ENCODE peak calls at places on chromosomes 5 and 9, in five cellular contexts. V is transverse colon; I is K562; W is AG04450; Z is CD8-positive, alpha-beta T cell. O is an unnamed sample.
A peak's percentile ranks its signal among the peaks of the same experiment; 100 is the strongest.

GRCh38 chr9:37992924-37993349 is 76.1 kb downstream of the SHB start:
- DNase-seq in I (peak; percentile 65), Z (no peak), W (no peak), V (no peak), O (no peak)

GRCh38 chr5:144122081-144122480 is 48.4 kb downstream of the YIPF5 start:
- DNase-seq in W (no peak), Z (no peak), V (no peak), I (no peak), O (no peak)

GRCh38 chr5:674630-675011 is 18.5 kb downstream of the TPPP start:
- DNase-seq in V (no peak), Z (no peak), I (no peak), W (no peak), O (no peak)

GRCh38 chr9:113343732-113344231 is 3.7 kb upstream of the WDR31 start:
- DNase-seq in V (peak; percentile 86), I (peak; percentile 90), Z (no peak), W (no peak), O (no peak)

GRCh38 chr9:16611969-16612368 is 258.5 kb downstream of the BNC2 start:
- DNase-seq in Z (no peak), W (no peak), V (no peak), I (no peak), O (peak; percentile 50)

GRCh38 chr5:160467555-160468418 is 46.1 kb downstream of the PTTG1 start:
- DNase-seq in Z (peak; percentile 57), I (no peak), W (peak; percentile 74), V (peak; percentile 88), O (peak; percentile 68)

GRCh38 chr5:10453564-10453963 is 11.9 kb downstream of the ROPN1L start:
- DNase-seq in V (no peak), Z (no peak), W (no peak), I (no peak), O (no peak)

GRCh38 chr5:82106207-82106606 is 134.4 kb downstream of the ATG10 start:
- DNase-seq in I (no peak), Z (no peak), V (no peak), W (no peak), O (no peak)

GRCh38 chr5:31182146-31182545 is 11.3 kb upstream of the CDH6 start:
- DNase-seq in V (no peak), Z (no peak), I (no peak), W (no peak), O (no peak)

GRCh38 chr9:94853887-94854286 is 127.4 kb downstream of the AOPEP start:
- DNase-seq in Z (no peak), W (no peak), I (no peak), V (no peak), O (no peak)

GRCh38 chr5:54357371-54358058 is 47.1 kb upstream of the ARL15 start:
- DNase-seq in V (no peak), Z (no peak), I (no peak), W (no peak), O (no peak)

GRCh38 chr5:176780951-176781350 is 29.4 kb upstream of the UNC5A start:
- DNase-seq in Z (no peak), V (no peak), I (no peak), W (no peak), O (no peak)

GRCh38 chr9:88173378-88173999 is 35.2 kb upstream of the SPATA31C2 start:
- DNase-seq in W (peak; percentile 23), Z (peak; percentile 45), V (peak; percentile 20), I (peak; percentile 76), O (peak; percentile 15)

GRCh38 chr5:52787600-52788504 is at the start of the genes ITGA1 and PELO:
- DNase-seq in Z (peak; percentile 21), W (peak; percentile 59), I (no peak), V (peak; percentile 78), O (no peak)

GRCh38 chr5:52786391-52786790 is 1.3 kb upstream of the ITGA1 start:
- DNase-seq in W (no peak), I (no peak), V (no peak), Z (no peak), O (no peak)

GRCh38 chr5:52789378-52789777 is 1.7 kb downstream of the ITGA1 start:
- DNase-seq in Z (no peak), V (no peak), W (no peak), I (no peak), O (no peak)

GRCh38 chr5:52788505-52788821 is 747 bp downstream of the ITGA1 start:
- DNase-seq in I (no peak), V (no peak), W (no peak), Z (no peak), O (no peak)

GRCh38 chr5:52786937-52787599 is 648 bp upstream of the ITGA1 start:
- DNase-seq in W (no peak), I (no peak), V (peak; percentile 64), Z (peak; percentile 26), O (no peak)
- TF ChIP-seq CTCF in W (no peak), I (peak; percentile 37), V (peak; percentile 30), Z (peak; percentile 39), O (peak; percentile 25)

DNA sequence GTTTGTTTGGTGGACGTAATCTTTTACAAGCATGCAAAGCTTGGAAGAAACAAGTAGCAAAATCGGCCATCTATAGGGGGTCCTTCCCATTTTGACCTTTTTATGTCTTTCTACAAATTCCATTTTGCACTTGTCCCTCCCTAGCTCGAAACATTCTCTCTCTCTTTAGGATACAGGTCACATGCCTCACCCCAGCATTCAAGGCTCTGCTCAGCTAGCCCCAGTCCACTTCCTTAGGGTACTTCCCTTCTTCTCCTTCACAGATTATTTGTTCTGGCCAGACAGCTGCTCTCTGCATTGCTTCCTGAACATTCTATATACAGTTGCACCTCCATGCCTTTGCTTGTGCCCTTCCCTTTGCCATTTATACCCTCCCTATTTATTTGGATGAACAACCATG is 31.7 kb upstream of the TRIM14 start:
- DNase-seq in I (no peak), V (no peak), W (no peak), Z (no peak), O (no peak)
- H3K4me3 ChIP-seq in I (no peak overlapping the region), V (no peak overlapping the region), W (no peak overlapping the region), Z (no peak overlapping the region), O (no peak overlapping the region)

DNA sequence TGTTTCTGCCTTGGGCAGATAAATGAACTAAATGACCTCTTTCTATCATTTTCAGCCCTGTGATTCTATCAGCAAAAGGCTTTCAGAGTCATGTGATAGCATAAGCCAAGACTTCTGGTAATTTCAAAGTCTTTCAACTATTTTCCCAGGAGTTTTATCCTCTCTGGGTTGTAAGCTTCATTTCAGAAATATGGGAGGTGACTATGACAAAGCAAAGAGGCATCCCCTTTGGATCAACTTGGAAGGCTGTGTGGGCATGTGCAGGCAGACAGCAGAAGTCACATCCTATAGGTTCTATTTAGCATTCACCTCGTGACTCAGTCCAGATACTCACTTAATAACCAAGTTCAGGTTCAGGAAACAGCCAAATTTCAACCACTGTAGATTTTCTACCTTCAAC is 149.0 kb upstream of the FST start:
- DNase-seq in Z (no peak), V (no peak), W (peak; percentile 50), I (no peak), O (no peak)
- H3K27me3 ChIP-seq in Z (no peaks in the 10 kb centered on the region), V (no peaks in the 10 kb centered on the region), W (no peaks in the 10 kb centered on the region), I (no peaks in the 10 kb centered on the region), O (no peaks in the 10 kb centered on the region)

GRCh38 chr5:72076901-72077300 is 30.4 kb upstream of the MAP1B start:
- DNase-seq in W (no peak), I (no peak), Z (no peak), V (no peak), O (no peak)

GRCh38 chr5:72079288-72079687 is 28.0 kb upstream of the MAP1B start:
- DNase-seq in W (no peak), V (no peak), Z (no peak), I (peak; percentile 33), O (no peak)

GRCh38 chr5:72085319-72085718 is 22.0 kb upstream of the MAP1B start:
- DNase-seq in W (no peak), Z (no peak), I (no peak), V (no peak), O (no peak)

GRCh38 chr5:72077390-72077789 is 29.9 kb upstream of the MAP1B start:
- DNase-seq in W (no peak), I (no peak), V (no peak), Z (no peak), O (no peak)

GRCh38 chr5:72082048-72082447 is 25.2 kb upstream of the MAP1B start:
- DNase-seq in I (no peak), V (no peak), Z (no peak), W (no peak), O (no peak)
- TF ChIP-seq CTCF in I (peak; percentile 12), V (no peak), Z (no peak), W (no peak), O (no peak)

GRCh38 chr5:107964722-107965121 is 294.0 kb upstream of the EFNA5 start:
- DNase-seq in I (no peak), V (no peak), Z (no peak), W (no peak), O (no peak)

GRCh38 chr5:107955321-107955720 is 284.6 kb upstream of the EFNA5 start:
- DNase-seq in Z (no peak), I (no peak), V (no peak), W (no peak), O (no peak)

GRCh38 chr5:107957023-107957422 is 286.3 kb upstream of the EFNA5 start:
- DNase-seq in W (no peak), Z (no peak), V (no peak), I (no peak), O (no peak)

GRCh38 chr5:107958861-107959260 is 288.1 kb upstream of the EFNA5 start:
- DNase-seq in I (no peak), V (no peak), Z (no peak), W (no peak), O (no peak)

GRCh38 chr5:107959573-107960279 is 289.0 kb upstream of the EFNA5 start:
- DNase-seq in I (no peak), Z (no peak), W (no peak), V (no peak), O (no peak)
- H3K4me3 ChIP-seq in I (no peak overlapping the region), Z (no peak overlapping the region), W (no peak overlapping the region), V (no peak overlapping the region), O (no peak overlapping the region)

DNA sequence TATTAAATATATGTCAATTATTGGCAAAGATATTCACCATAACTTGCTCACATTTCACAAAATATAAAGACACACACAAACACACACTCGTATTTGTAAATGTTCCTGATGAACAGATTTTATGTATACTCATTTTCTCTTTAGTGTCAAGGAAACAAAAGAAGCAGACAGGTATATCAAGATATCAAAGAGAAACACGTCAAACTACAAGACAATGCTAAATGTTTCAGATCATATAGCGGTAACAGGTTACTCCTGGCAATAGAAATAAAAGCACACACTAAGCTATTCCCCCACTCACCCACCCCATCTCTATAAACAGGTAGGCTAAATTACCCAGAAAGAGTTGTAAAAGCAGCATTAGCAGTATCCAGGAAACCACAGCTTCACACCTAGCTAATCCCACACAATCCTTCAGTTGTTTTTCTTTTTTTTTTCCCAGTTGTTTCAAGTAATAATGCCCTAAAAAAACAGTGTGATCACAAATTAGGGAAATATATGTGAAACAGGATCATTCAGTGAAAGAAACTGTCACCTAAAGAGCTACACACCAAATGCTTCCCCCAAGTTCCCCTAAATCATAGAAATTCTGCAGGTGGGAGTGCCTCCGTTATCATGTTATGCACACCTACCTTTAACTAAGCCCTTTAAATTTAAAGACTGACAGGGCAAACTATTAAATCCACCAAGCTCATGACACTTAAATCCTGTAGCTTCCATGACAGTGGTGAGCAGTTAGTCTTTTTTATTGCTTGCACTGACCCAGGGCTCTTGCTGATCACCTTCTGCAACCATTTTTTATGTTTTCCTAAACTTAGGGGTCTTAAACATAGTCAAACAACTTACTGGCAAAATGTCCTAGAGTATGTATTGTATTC is 283.6 kb downstream of the ADAMTS6 start:
- DNase-seq in I (no peak), V (no peak), W (no peak), Z (no peak), O (no peak)
- H3K27me3 ChIP-seq in I (no peaks in the 10 kb centered on the region), V (no peaks in the 10 kb centered on the region), W (no peaks in the 10 kb centered on the region), Z (no peaks in the 10 kb centered on the region), O (no peaks in the 10 kb centered on the region)

O was measured in BJ.